ENCODE peak calls at places on chromosomes 7 and 10, in five cellular contexts. One of them, this sample, is unnamed.

GRCh38 chr7:34451923-34452322 is 206.1 kb upstream of the NPSR1 start:
- DNase-seq in ovary: no peak
- DNase-seq in keratinocyte: no peak
- DNase-seq in IMR-90: no peak
- DNase-seq in aorta: no peak
- DNase-seq in this sample: no peak

GRCh38 chr7:42198974-42199668 is 37.9 kb downstream of the GLI3 start:
- DNase-seq in ovary: no peak
- DNase-seq in IMR-90: no peak
- DNase-seq in aorta: no peak
- DNase-seq in keratinocyte: no peak
- DNase-seq in this sample: no peak

GRCh38 chr7:71511361-71511807 is 379.4 kb downstream of the GALNT17 start:
- DNase-seq in keratinocyte: no peak
- DNase-seq in ovary: no peak
- DNase-seq in aorta: no peak
- DNase-seq in IMR-90: no peak
- DNase-seq in this sample: no peak

GRCh38 chr10:114987995-114988394 is 50.0 kb downstream of the TRUB1 start:
- DNase-seq in ovary: no peak
- DNase-seq in aorta: no peak
- DNase-seq in IMR-90: peak; percentile 92
- DNase-seq in keratinocyte: no peak
- DNase-seq in this sample: no peak

GRCh38 chr10:133039107-133039822 is 48.5 kb upstream of the ADGRA1 start:
- DNase-seq in aorta: no peak
- DNase-seq in ovary: no peak
- DNase-seq in keratinocyte: no peak
- DNase-seq in IMR-90: no peak
- DNase-seq in this sample: no peak

GRCh38 chr7:23593706-23594105 is 3.5 kb upstream of the CCDC126 start:
- DNase-seq in keratinocyte: no peak
- DNase-seq in ovary: no peak
- DNase-seq in IMR-90: no peak
- DNase-seq in aorta: no peak
- DNase-seq in this sample: no peak

GRCh38 chr7:17301491-17302101 is 3.1 kb downstream of the AHR start:
- DNase-seq in aorta: no peak
- DNase-seq in ovary: no peak
- DNase-seq in keratinocyte: no peak
- DNase-seq in IMR-90: peak; percentile 43
- DNase-seq in this sample: no peak

GRCh38 chr10:7417103-7417623 is 6.3 kb upstream of the SFMBT2 start:
- DNase-seq in ovary: no peak
- DNase-seq in keratinocyte: no peak
- DNase-seq in aorta: no peak
- DNase-seq in IMR-90: peak; percentile 64
- DNase-seq in this sample: no peak

GRCh38 chr7:44678468-44679179 is 70.0 kb upstream of the ZMIZ2 start:
- DNase-seq in ovary: no peak
- DNase-seq in aorta: no peak
- DNase-seq in keratinocyte: no peak
- DNase-seq in IMR-90: peak; percentile 86
- DNase-seq in this sample: no peak

GRCh38 chr7:64277630-64278029 is 36.1 kb upstream of the ZNF736 start:
- DNase-seq in IMR-90: no peak
- DNase-seq in aorta: no peak
- DNase-seq in ovary: no peak
- DNase-seq in keratinocyte: no peak
- DNase-seq in this sample: no peak

GRCh38 chr10:34956756-34957155 is 133.4 kb downstream of the CUL2 start:
- DNase-seq in IMR-90: no peak
- DNase-seq in ovary: no peak
- DNase-seq in keratinocyte: no peak
- DNase-seq in aorta: no peak
- DNase-seq in this sample: no peak

GRCh38 chr7:116552616-116553015 is 27.8 kb downstream of the CAV1 start:
- DNase-seq in IMR-90: peak; percentile 76
- DNase-seq in keratinocyte: peak; percentile 61
- DNase-seq in aorta: no peak
- DNase-seq in ovary: no peak
- DNase-seq in this sample: no peak

GRCh38 chr10:13916384-13916947 is 329.7 kb downstream of the PRPF18 start:
- DNase-seq in IMR-90: no peak
- DNase-seq in aorta: no peak
- DNase-seq in ovary: no peak
- DNase-seq in keratinocyte: no peak
- DNase-seq in this sample: no peak

GRCh38 chr10:70579234-70580002 is 23.1 kb downstream of the PRF1 start:
- DNase-seq in IMR-90: no peak
- DNase-seq in keratinocyte: no peak
- DNase-seq in ovary: no peak
- DNase-seq in aorta: peak; percentile 13
- DNase-seq in this sample: no peak

GRCh38 chr10:108735380-108735779 is 1187.9 kb downstream of the XPNPEP1 start:
- DNase-seq in keratinocyte: no peak
- DNase-seq in ovary: no peak
- DNase-seq in IMR-90: peak; percentile 32
- DNase-seq in aorta: no peak
- DNase-seq in this sample: no peak

GRCh38 chr7:98423043-98423442 is 22.2 kb upstream of the BAIAP2L1 start:
- DNase-seq in keratinocyte: no peak
- DNase-seq in ovary: no peak
- DNase-seq in IMR-90: peak; percentile 30
- DNase-seq in aorta: no peak
- DNase-seq in this sample: no peak

GRCh38 chr10:69043931-69044531 is 43.9 kb upstream of the SRGN start:
- DNase-seq in aorta: no peak
- DNase-seq in ovary: no peak
- DNase-seq in keratinocyte: no peak
- DNase-seq in IMR-90: no peak
- DNase-seq in this sample: peak; percentile 30

GRCh38 chr7:128869944-128870285 is 7.3 kb downstream of the ATP6V1F start:
- DNase-seq in aorta: no peak
- DNase-seq in keratinocyte: no peak
- DNase-seq in ovary: no peak
- DNase-seq in IMR-90: no peak
- DNase-seq in this sample: no peak

GRCh38 chr7:158495256-158495655 is 92.4 kb downstream of the PTPRN2 start:
- DNase-seq in ovary: no peak
- DNase-seq in IMR-90: no peak
- DNase-seq in keratinocyte: no peak
- DNase-seq in aorta: no peak
- DNase-seq in this sample: no peak

GRCh38 chr7:139252451-139252850 is 21.4 kb downstream of the UBN2 start:
- DNase-seq in IMR-90: peak; percentile 28
- DNase-seq in keratinocyte: no peak
- DNase-seq in aorta: no peak
- DNase-seq in ovary: no peak
- DNase-seq in this sample: no peak

GRCh38 chr7:48868916-48869315 is 55.4 kb upstream of the CDC14C start:
- DNase-seq in IMR-90: no peak
- DNase-seq in aorta: no peak
- DNase-seq in ovary: no peak
- DNase-seq in keratinocyte: no peak
- DNase-seq in this sample: no peak

GRCh38 chr7:2668401-2668800 is 19.6 kb upstream of the AMZ1 start:
- DNase-seq in ovary: no peak
- DNase-seq in keratinocyte: no peak
- DNase-seq in aorta: no peak
- DNase-seq in IMR-90: peak; percentile 91
- DNase-seq in this sample: no peak

GRCh38 chr7:122416316-122416925 is 111.9 kb upstream of the FEZF1 start:
- DNase-seq in IMR-90: no peak
- DNase-seq in keratinocyte: no peak
- DNase-seq in aorta: no peak
- DNase-seq in ovary: no peak
- DNase-seq in this sample: no peak

GRCh38 chr10:84365339-84365881 is 37.0 kb downstream of the CCSER2 start:
- DNase-seq in ovary: no peak
- DNase-seq in IMR-90: no peak
- DNase-seq in keratinocyte: no peak
- DNase-seq in aorta: no peak
- DNase-seq in this sample: no peak

GRCh38 chr10:14574291-14574690 is 200.4 kb downstream of the FAM107B start:
- DNase-seq in ovary: no peak
- DNase-seq in IMR-90: no peak
- DNase-seq in aorta: no peak
- DNase-seq in keratinocyte: no peak
- DNase-seq in this sample: no peak

GRCh38 chr7:26369519-26370385 is 78.1 kb downstream of the SNX10 start:
- DNase-seq in aorta: no peak
- DNase-seq in ovary: no peak
- DNase-seq in IMR-90: peak; percentile 43
- DNase-seq in keratinocyte: no peak
- DNase-seq in this sample: no peak

GRCh38 chr10:97058521-97058920 is 127.2 kb downstream of the SLIT1 start:
- DNase-seq in aorta: peak; percentile 39
- DNase-seq in ovary: no peak
- DNase-seq in IMR-90: no peak
- DNase-seq in keratinocyte: no peak
- DNase-seq in this sample: no peak

GRCh38 chr10:47047127-47047504 is 135.9 kb downstream of the PTPN20 start:
- DNase-seq in keratinocyte: no peak
- DNase-seq in aorta: peak; percentile 51
- DNase-seq in ovary: no peak
- DNase-seq in IMR-90: no peak
- DNase-seq in this sample: peak; percentile 23

GRCh38 chr10:22174442-22174841 is 43.4 kb downstream of the EBLN1 start:
- DNase-seq in ovary: no peak
- DNase-seq in IMR-90: no peak
- DNase-seq in keratinocyte: no peak
- DNase-seq in aorta: no peak
- DNase-seq in this sample: no peak

GRCh38 chr7:121428857-121429489 is 32.9 kb upstream of the FAM3C start:
- DNase-seq in ovary: no peak
- DNase-seq in IMR-90: peak; percentile 10
- DNase-seq in aorta: no peak
- DNase-seq in keratinocyte: no peak
- DNase-seq in this sample: no peak

GRCh38 chr7:74173074-74173473 is 1.1 kb upstream of the EIF4H start:
- DNase-seq in IMR-90: no peak
- DNase-seq in aorta: no peak
- DNase-seq in keratinocyte: no peak
- DNase-seq in ovary: peak; percentile 50
- DNase-seq in this sample: peak; percentile 63
- H3K4me3 ChIP-seq in IMR-90: no peak overlapping the region
- H3K4me3 ChIP-seq in aorta: no peak overlapping the region
- H3K4me3 ChIP-seq in keratinocyte: peak overlapping the region; percentile 67
- H3K4me3 ChIP-seq in ovary: peak overlapping the region; percentile 67
- H3K4me3 ChIP-seq in this sample: peak overlapping the region; percentile 96

GRCh38 chr10:126387041-126387908 is 1.0 kb downstream of the ADAM12 start:
- DNase-seq in IMR-90: peak; percentile 72
- DNase-seq in aorta: peak; percentile 92
- DNase-seq in keratinocyte: no peak
- DNase-seq in ovary: peak; percentile 87
- DNase-seq in this sample: peak; percentile 63
- H3K4me3 ChIP-seq in IMR-90: peak overlapping the region; percentile 64
- H3K4me3 ChIP-seq in aorta: peak overlapping the region; percentile 46
- H3K4me3 ChIP-seq in keratinocyte: no peak overlapping the region
- H3K4me3 ChIP-seq in ovary: peak overlapping the region; percentile 36
- H3K4me3 ChIP-seq in this sample: peak overlapping the region; percentile 52

GRCh38 chr7:5693529-5693928 is 87.9 kb downstream of the RNF216 start:
- DNase-seq in IMR-90: peak; percentile 76
- DNase-seq in aorta: no peak
- DNase-seq in keratinocyte: no peak
- DNase-seq in ovary: no peak
- DNase-seq in this sample: no peak
- H3K4me3 ChIP-seq in IMR-90: no peak overlapping the region
- H3K4me3 ChIP-seq in aorta: peak overlapping the region; percentile 11
- H3K4me3 ChIP-seq in keratinocyte: no peak overlapping the region
- H3K4me3 ChIP-seq in ovary: no peak overlapping the region
- H3K4me3 ChIP-seq in this sample: peak overlapping the region; percentile 2

DNA sequence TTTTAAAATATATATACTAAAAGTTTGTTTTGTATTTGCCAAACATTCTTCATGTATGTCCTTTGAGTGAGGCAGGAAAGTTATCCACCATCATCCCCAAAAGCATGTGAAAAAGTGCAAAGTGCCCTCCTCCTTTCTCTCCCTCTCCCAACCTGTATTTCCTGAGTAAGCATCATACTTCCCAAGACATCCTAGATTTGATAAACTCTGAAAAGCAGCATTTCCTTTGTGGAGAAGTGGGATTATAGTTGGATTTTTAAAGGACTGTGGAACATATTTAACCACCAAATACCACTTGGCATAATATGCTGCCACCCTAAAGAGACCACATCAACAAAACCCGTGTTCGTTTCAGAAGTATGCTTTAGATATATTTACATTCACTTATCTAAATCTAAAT is 36.9 kb downstream of the NET1 start:
- DNase-seq in IMR-90: no peak
- DNase-seq in aorta: no peak
- DNase-seq in ovary: no peak
- DNase-seq in keratinocyte: no peak
- DNase-seq in this sample: no peak
- H3K4me3 ChIP-seq in IMR-90: peak overlapping the region; percentile 13
- H3K4me3 ChIP-seq in aorta: peak overlapping the region; percentile 100
- H3K4me3 ChIP-seq in ovary: peak overlapping the region; percentile 10
- H3K4me3 ChIP-seq in keratinocyte: peak overlapping the region; percentile 84
- H3K4me3 ChIP-seq in this sample: peak overlapping the region; percentile 56

GRCh38 chr10:19570991-19571390 is 245.2 kb upstream of the PLXDC2 start:
- DNase-seq in ovary: no peak
- DNase-seq in IMR-90: no peak
- DNase-seq in keratinocyte: no peak
- DNase-seq in aorta: no peak
- DNase-seq in this sample: no peak
- H3K4me3 ChIP-seq in ovary: no peak overlapping the region
- H3K4me3 ChIP-seq in IMR-90: no peak overlapping the region
- H3K4me3 ChIP-seq in keratinocyte: no peak overlapping the region
- H3K4me3 ChIP-seq in aorta: no peak overlapping the region
- H3K4me3 ChIP-seq in this sample: no peak overlapping the region

GRCh38 chr7:133570321-133570720 is 317.4 kb downstream of the EXOC4 start:
- DNase-seq in IMR-90: peak; percentile 15
- DNase-seq in keratinocyte: no peak
- DNase-seq in ovary: no peak
- DNase-seq in aorta: no peak
- DNase-seq in this sample: no peak
- H3K4me3 ChIP-seq in IMR-90: no peak overlapping the region
- H3K4me3 ChIP-seq in keratinocyte: no peak overlapping the region
- H3K4me3 ChIP-seq in ovary: no peak overlapping the region
- H3K4me3 ChIP-seq in aorta: no peak overlapping the region
- H3K4me3 ChIP-seq in this sample: no peak overlapping the region

This sample was measured in lower lobe of right lung.